ENCODE peak calls at places on chromosomes 5 and 9, in nine cellular contexts. T is DMS153; J is lower lobe of right lung; Y is progenitor cell of endocrine pancreas; Z is A549; I is GM03348; N is stimulated activated CD4-positive, alpha-beta T cell treated with anti-CD3 and anti-CD28 coated beads, Interleukin-2, amount 100 ng/mL, for 48 hours; F is amniotic stem cell; X is GM12865. D is an unnamed sample.
A peak's percentile ranks its signal among the peaks of the same experiment; 100 is the strongest.

GRCh38 chr5:72878854-72879253 is 62.4 kb downstream of the TNPO1 start:
- DNase-seq in T (peak; percentile 16), J (no peak), Y (no peak), Z (peak; percentile 57), I (no peak), N (no peak), F (no peak), X (no peak), D (no peak)

GRCh38 chr5:159301351-159301911 is 28.9 kb downstream of the IL12B start:
- DNase-seq in T (no peak), J (no peak), Y (no peak), Z (no peak), I (no peak), N (no peak), F (no peak), X (no peak), D (no peak)

GRCh38 chr5:151692312-151692711 is 5.6 kb upstream of the SPARC start:
- DNase-seq in T (no peak), J (no peak), Y (no peak), Z (no peak), I (no peak), N (no peak), F (no peak), X (no peak), D (no peak)

GRCh38 chr5:152560508-152561137 is 155.5 kb upstream of the NMUR2 start:
- DNase-seq in T (no peak), J (no peak), Y (peak; percentile 52), Z (peak; percentile 59), I (peak; percentile 69), N (peak; percentile 18), F (no peak), X (peak; percentile 68), D (peak; percentile 64)

GRCh38 chr5:170986598-170986997 is 124.8 kb downstream of the RANBP17 start:
- DNase-seq in T (no peak), J (no peak), Y (no peak), Z (peak; percentile 35), I (peak; percentile 6), N (no peak), F (no peak), X (peak; percentile 1), D (peak; percentile 17)

GRCh38 chr5:2754621-2755370 is 3.3 kb upstream of the IRX2 start:
- DNase-seq in T (no peak), J (peak; percentile 61), Y (no peak), Z (no peak), I (peak; percentile 66), N (no peak), F (no peak), X (no peak), D (no peak)

GRCh38 chr5:39623291-39623865 is 198.6 kb upstream of the DAB2 start:
- DNase-seq in T (no peak), J (no peak), Y (no peak), Z (no peak), I (no peak), N (no peak), F (no peak), X (no peak), D (no peak)

GRCh38 chr5:176583076-176583475 is 26.9 kb downstream of the GPRIN1 start:
- DNase-seq in T (no peak), J (no peak), Y (no peak), Z (no peak), I (no peak), N (no peak), F (no peak), X (no peak), D (no peak)

GRCh38 chr9:115691097-115691496 is 462.5 kb upstream of the PAPPA start:
- DNase-seq in T (no peak), J (no peak), Y (no peak), Z (peak; percentile 83), I (peak; percentile 68), N (no peak), F (peak; percentile 84), X (no peak), D (no peak)

D was measured in erythroblast.